ENCODE peak calls at places on chromosomes 16 and 17, in four cellular contexts. S, T, M and Y are unnamed samples.

GRCh38 chr16:21302898-21303528 is 24.9 kb upstream of the CRYM start:
- DNase-seq in S (peak; percentile 28), T (no peak), M (peak; percentile 23), Y (no peak)

GRCh38 chr17:19409509-19409908 is 1.5 kb upstream of the RNF112 start:
- DNase-seq in S (peak; percentile 64), T (no peak), M (no peak), Y (no peak)

GRCh38 chr16:3017806-3018506 is at the start of gene CLDN6:
- DNase-seq in S (no peak), T (peak; percentile 92), M (peak; percentile 70), Y (no peak)

GRCh38 chr17:5184284-5184683 is 7.4 kb downstream of the ZNF594 start:
- DNase-seq in S (no peak), T (no peak), M (no peak), Y (no peak)

GRCh38 chr16:56101480-56101879 is 89.8 kb upstream of the GNAO1 start:
- DNase-seq in S (no peak), T (no peak), M (no peak), Y (no peak)

GRCh38 chr16:53207810-53208752 is 153.3 kb downstream of the CHD9 start:
- DNase-seq in S (peak; percentile 19), T (peak; percentile 31), M (peak; percentile 63), Y (peak; percentile 83)

GRCh38 chr17:30421592-30421991 is 42.9 kb downstream of the CPD start:
- DNase-seq in S (no peak), T (no peak), M (no peak), Y (no peak)

GRCh38 chr17:48067245-48067644 is 19.1 kb downstream of the NFE2L1 start:
- DNase-seq in S (no peak), T (no peak), M (no peak), Y (no peak)

GRCh38 chr16:82638095-82638798 is 11.5 kb downstream of the CDH13 start:
- DNase-seq in S (no peak), T (no peak), M (no peak), Y (no peak)

GRCh38 chr16:6643083-6643686 is 689.5 kb upstream of the RBFOX1 start:
- DNase-seq in S (no peak), T (no peak), M (peak; percentile 35), Y (no peak)

GRCh38 chr16:75965504-75966374 is 239.4 kb upstream of the CPHXL start:
- DNase-seq in S (no peak), T (no peak), M (no peak), Y (no peak)

GRCh38 chr16:27444015-27444414 is 42.0 kb downstream of the IL21R start:
- DNase-seq in S (no peak), T (no peak), M (no peak), Y (no peak)

GRCh38 chr17:74972107-74972972 is at the start of gene HID1:
- DNase-seq in S (no peak), T (no peak), M (peak; percentile 95), Y (peak; percentile 94)

GRCh38 chr16:8905168-8905762 is 23.1 kb downstream of the LITAFD start:
- DNase-seq in S (peak; percentile 19), T (no peak), M (no peak), Y (peak; percentile 67)

GRCh38 chr16:67561501-67561823 is 864 bp upstream of the CTCF start:
- DNase-seq in S (no peak), T (no peak), M (no peak), Y (no peak)

GRCh38 chr17:42087736-42088705 is 10.3 kb downstream of the ZNF385C start:
- DNase-seq in S (peak; percentile 31), T (no peak), M (no peak), Y (no peak)

GRCh38 chr17:64964796-64965195 is 45.5 kb upstream of the LRRC37A3 start:
- DNase-seq in S (no peak), T (no peak), M (no peak), Y (no peak)

GRCh38 chr16:67389911-67390815 is 3.1 kb downstream of the TPPP3 start:
- DNase-seq in S (no peak), T (no peak), M (no peak), Y (no peak)

GRCh38 chr17:61199431-61200348 is 200.0 kb upstream of the TBX2 start:
- DNase-seq in S (no peak), T (no peak), M (no peak), Y (no peak)

DNA sequence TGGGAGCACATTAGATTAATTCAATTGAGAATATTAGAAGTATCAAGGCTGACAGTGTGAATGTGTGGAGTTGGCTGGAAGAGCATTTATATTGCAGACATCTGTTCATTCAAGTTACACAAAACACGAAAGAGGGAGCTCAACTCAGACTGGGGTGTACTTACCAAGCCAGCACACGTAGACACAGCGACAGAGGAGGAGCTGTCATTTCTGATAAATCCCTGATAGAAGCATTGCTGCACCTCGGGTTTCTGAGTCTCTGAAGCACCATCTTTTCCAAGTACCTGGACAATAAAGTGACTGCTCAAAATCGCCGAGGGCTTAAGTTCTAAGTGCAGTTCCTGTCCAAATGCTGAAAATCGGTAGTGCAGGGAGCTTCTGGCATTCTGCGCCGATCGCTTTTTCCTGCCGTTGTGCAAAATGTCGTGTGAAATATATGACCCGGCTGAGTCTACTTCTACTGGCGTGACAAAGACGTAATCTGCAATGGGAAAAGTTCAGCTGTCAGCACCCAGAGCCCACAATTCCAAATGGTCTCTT is 3.6 kb downstream of the ADAMTS18 start:
- DNase-seq in S (no peak), T (no peak), M (no peak), Y (peak; percentile 34)
- TF ChIP-seq JUND in S (no peak), T (no peak), M (no peak), Y (no peak)

GRCh38 chr17:73304438-73304837 is 7.4 kb downstream of the CDC42EP4 start:
- DNase-seq in S (no peak), T (no peak), M (no peak), Y (no peak)
- TF ChIP-seq JUND in S (no peak), T (no peak), M (no peak), Y (no peak)

GRCh38 chr17:8287651-8288335 is 677 bp upstream of the RANGRF start:
- DNase-seq in S (no peak), T (no peak), M (no peak), Y (no peak)
- TF ChIP-seq JUND in S (no peak), T (no peak), M (no peak), Y (no peak)

GRCh38 chr17:49513616-49514373 is 18.7 kb downstream of the NGFR start:
- DNase-seq in S (no peak), T (no peak), M (no peak), Y (no peak)
- TF ChIP-seq JUND in S (no peak), T (no peak), M (no peak), Y (no peak)

GRCh38 chr17:66233023-66233753 is 4.0 kb upstream of the APOH start:
- DNase-seq in S (no peak), T (no peak), M (no peak), Y (no peak)
- TF ChIP-seq JUND in S (no peak), T (no peak), M (no peak), Y (no peak)

GRCh38 chr17:57201481-57201880 is 54.8 kb upstream of the MSI2 start:
- DNase-seq in S (no peak), T (no peak), M (no peak), Y (no peak)

GRCh38 chr17:57197672-57198071 is 58.7 kb upstream of the MSI2 start:
- DNase-seq in S (no peak), T (no peak), M (no peak), Y (no peak)

GRCh38 chr17:57195790-57196460 is 60.4 kb upstream of the MSI2 start:
- DNase-seq in S (no peak), T (no peak), M (no peak), Y (no peak)
- TF ChIP-seq JUND in S (no peak), T (no peak), M (no peak), Y (no peak)